ENCODE peak calls at places on chromosomes 13 and 19, in six cellular contexts. One of them, this sample, is unnamed.

GRCh38 chr19:3599776-3600183 is 6.9 kb downstream of the TBXA2R start:
- DNase-seq in GM12878: no peak
- DNase-seq in H1: no peak
- DNase-seq in HL-60: no peak
- DNase-seq in SK-N-SH: peak
- DNase-seq in HepG2: no peak
- DNase-seq in this sample: peak

GRCh38 chr13:91017031-91017668 is 330.3 kb upstream of the MIR17HG start:
- DNase-seq in GM12878: peak
- DNase-seq in H1: peak
- DNase-seq in HL-60: peak
- DNase-seq in SK-N-SH: peak
- DNase-seq in HepG2: no peak
- DNase-seq in this sample: peak

GRCh38 chr13:22487932-22488331 is 692.8 kb upstream of the SGCG start:
- DNase-seq in GM12878: no peak
- DNase-seq in H1: no peak
- DNase-seq in HL-60: no peak
- DNase-seq in SK-N-SH: no peak
- DNase-seq in HepG2: no peak
- DNase-seq in this sample: no peak

GRCh38 chr19:2135474-2136402 is 15.6 kb downstream of the AP3D1 start:
- DNase-seq in GM12878: no peak
- DNase-seq in H1: no peak
- DNase-seq in HL-60: no peak
- DNase-seq in SK-N-SH: no peak
- DNase-seq in HepG2: no peak
- DNase-seq in this sample: no peak

GRCh38 chr19:35144600-35145436 is 1.8 kb downstream of the FXYD7 start:
- DNase-seq in GM12878: no peak
- DNase-seq in H1: no peak
- DNase-seq in HL-60: no peak
- DNase-seq in SK-N-SH: no peak
- DNase-seq in HepG2: no peak
- DNase-seq in this sample: peak

GRCh38 chr13:51921790-51922740 is 60.3 kb downstream of the CCDC70 start:
- DNase-seq in GM12878: no peak
- DNase-seq in H1: no peak
- DNase-seq in HL-60: no peak
- DNase-seq in SK-N-SH: no peak
- DNase-seq in HepG2: no peak
- DNase-seq in this sample: peak

GRCh38 chr13:67134322-67135129 is 95.6 kb downstream of the PCDH9 start:
- DNase-seq in GM12878: no peak
- DNase-seq in H1: no peak
- DNase-seq in HL-60: no peak
- DNase-seq in SK-N-SH: no peak
- DNase-seq in HepG2: no peak
- DNase-seq in this sample: no peak

GRCh38 chr13:95641291-95641811 is 3.2 kb downstream of the DZIP1 start:
- DNase-seq in GM12878: no peak
- DNase-seq in H1: no peak
- DNase-seq in HL-60: no peak
- DNase-seq in SK-N-SH: no peak
- DNase-seq in HepG2: no peak
- DNase-seq in this sample: no peak

GRCh38 chr19:17996826-17997316 is 11.1 kb upstream of the ARRDC2 start:
- DNase-seq in GM12878: no peak
- DNase-seq in H1: no peak
- DNase-seq in HL-60: peak
- DNase-seq in SK-N-SH: peak
- DNase-seq in HepG2: peak
- DNase-seq in this sample: peak

GRCh38 chr13:114199961-114200672 is 21.1 kb downstream of the CFAP97D2 start:
- DNase-seq in GM12878: no peak
- DNase-seq in H1: no peak
- DNase-seq in HL-60: no peak
- DNase-seq in SK-N-SH: no peak
- DNase-seq in HepG2: no peak
- DNase-seq in this sample: no peak

GRCh38 chr19:22260499-22260898 is 25.7 kb upstream of the ZNF729 start:
- DNase-seq in GM12878: no peak
- DNase-seq in H1: no peak
- DNase-seq in HL-60: no peak
- DNase-seq in SK-N-SH: no peak
- DNase-seq in HepG2: no peak
- DNase-seq in this sample: no peak

GRCh38 chr13:44763604-44764311 is 187.6 kb upstream of the TSC22D1 start:
- DNase-seq in GM12878: no peak
- DNase-seq in H1: no peak
- DNase-seq in HL-60: no peak
- DNase-seq in SK-N-SH: no peak
- DNase-seq in HepG2: no peak
- DNase-seq in this sample: no peak

GRCh38 chr13:26017932-26018690 is 33.7 kb downstream of the SHISA2 start:
- DNase-seq in GM12878: no peak
- DNase-seq in H1: no peak
- DNase-seq in HL-60: no peak
- DNase-seq in SK-N-SH: no peak
- DNase-seq in HepG2: no peak
- DNase-seq in this sample: no peak

GRCh38 chr13:44755872-44756271 is 179.7 kb upstream of the TSC22D1 start:
- DNase-seq in GM12878: no peak
- DNase-seq in H1: no peak
- DNase-seq in HL-60: no peak
- DNase-seq in SK-N-SH: no peak
- DNase-seq in HepG2: peak
- DNase-seq in this sample: no peak

GRCh38 chr13:45602183-45602582 is 13.4 kb downstream of the ERICH6B start:
- DNase-seq in GM12878: no peak
- DNase-seq in H1: no peak
- DNase-seq in HL-60: no peak
- DNase-seq in SK-N-SH: peak
- DNase-seq in HepG2: no peak
- DNase-seq in this sample: no peak

GRCh38 chr19:6018786-6019185 is 40.8 kb upstream of the RANBP3 start:
- DNase-seq in GM12878: no peak
- DNase-seq in H1: peak
- DNase-seq in HL-60: no peak
- DNase-seq in SK-N-SH: peak
- DNase-seq in HepG2: no peak
- DNase-seq in this sample: peak

GRCh38 chr13:77028202-77028601 is 1.2 kb upstream of the FBXL3 start:
- DNase-seq in GM12878: no peak
- DNase-seq in H1: no peak
- DNase-seq in HL-60: no peak
- DNase-seq in SK-N-SH: no peak
- DNase-seq in HepG2: no peak
- DNase-seq in this sample: no peak

GRCh38 chr13:98014766-98015165 is 61.3 kb downstream of the IPO5 start:
- DNase-seq in GM12878: no peak
- DNase-seq in H1: no peak
- DNase-seq in HL-60: no peak
- DNase-seq in SK-N-SH: no peak
- DNase-seq in HepG2: no peak
- DNase-seq in this sample: no peak

GRCh38 chr19:29516821-29517395 is 8.9 kb upstream of the VSTM2B start:
- DNase-seq in GM12878: no peak
- DNase-seq in H1: no peak
- DNase-seq in HL-60: no peak
- DNase-seq in SK-N-SH: no peak
- DNase-seq in HepG2: no peak
- DNase-seq in this sample: no peak
- TF ChIP-seq GABPA in GM12878: no peak
- TF ChIP-seq GABPA in H1: no peak
- TF ChIP-seq GABPA in HL-60: no peak
- TF ChIP-seq GABPA in SK-N-SH: no peak
- TF ChIP-seq GABPA in HepG2: no peak
- TF ChIP-seq GABPA in this sample: no peak

GRCh38 chr19:50313812-50314536 is 15.2 kb downstream of the KCNC3 start:
- DNase-seq in GM12878: no peak
- DNase-seq in H1: no peak
- DNase-seq in HL-60: no peak
- DNase-seq in SK-N-SH: peak
- DNase-seq in HepG2: no peak
- DNase-seq in this sample: no peak
- TF ChIP-seq GABPA in GM12878: no peak
- TF ChIP-seq GABPA in H1: no peak
- TF ChIP-seq GABPA in HL-60: no peak
- TF ChIP-seq GABPA in SK-N-SH: no peak
- TF ChIP-seq GABPA in HepG2: no peak
- TF ChIP-seq GABPA in this sample: no peak

DNA sequence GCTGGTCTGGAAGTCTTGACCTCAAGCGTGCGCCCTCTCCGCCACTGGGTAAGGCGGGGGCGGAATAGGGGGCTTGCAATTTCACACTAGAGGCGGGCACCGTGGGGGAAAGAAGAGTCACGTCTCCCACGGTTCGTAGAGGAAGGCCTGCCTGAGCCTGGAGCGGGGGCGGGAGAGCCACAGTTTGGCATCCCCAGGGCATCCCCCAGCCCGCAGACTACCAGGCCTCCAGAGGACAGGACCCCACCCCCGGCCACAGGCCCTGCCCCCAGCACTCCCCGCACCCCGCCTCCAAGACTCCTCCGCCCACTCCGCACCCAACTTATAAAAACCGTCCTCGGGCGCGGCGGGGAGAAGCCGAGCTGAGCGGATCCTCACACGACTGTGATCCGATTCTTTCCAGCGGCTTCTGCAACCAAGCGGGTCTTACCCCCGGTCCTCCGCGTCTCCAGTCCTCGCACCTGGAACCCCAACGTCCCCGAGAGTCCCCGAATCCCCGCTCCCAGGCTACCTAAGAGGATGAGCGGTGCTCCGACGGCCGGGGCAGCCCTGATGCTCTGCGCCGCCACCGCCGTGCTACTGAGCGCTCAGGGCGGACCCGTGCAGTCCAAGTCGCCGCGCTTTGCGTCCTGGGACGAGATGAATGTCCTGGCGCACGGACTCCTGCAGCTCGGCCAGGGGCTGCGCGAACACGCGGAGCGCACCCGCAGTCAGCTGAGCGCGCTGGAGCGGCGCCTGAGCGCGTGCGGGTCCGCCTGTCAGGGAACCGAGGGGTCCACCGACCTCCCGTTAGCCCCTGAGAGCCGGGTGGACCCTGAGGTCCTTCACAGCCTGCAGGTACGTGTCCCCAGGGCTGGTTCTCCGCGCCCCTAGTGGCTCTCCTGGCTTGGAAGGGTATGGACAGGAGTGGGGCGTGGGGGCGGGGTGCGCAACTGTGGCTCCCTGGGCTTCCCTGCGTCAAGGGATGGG is at the start of gene ANGPTL4:
- DNase-seq in GM12878: no peak
- DNase-seq in H1: no peak
- DNase-seq in HL-60: peak
- DNase-seq in SK-N-SH: peak
- DNase-seq in HepG2: no peak
- DNase-seq in this sample: peak
- TF ChIP-seq GABPA in GM12878: no peak
- TF ChIP-seq GABPA in H1: peak
- TF ChIP-seq GABPA in HL-60: no peak
- TF ChIP-seq GABPA in SK-N-SH: no peak
- TF ChIP-seq GABPA in HepG2: no peak
- TF ChIP-seq GABPA in this sample: no peak

DNA sequence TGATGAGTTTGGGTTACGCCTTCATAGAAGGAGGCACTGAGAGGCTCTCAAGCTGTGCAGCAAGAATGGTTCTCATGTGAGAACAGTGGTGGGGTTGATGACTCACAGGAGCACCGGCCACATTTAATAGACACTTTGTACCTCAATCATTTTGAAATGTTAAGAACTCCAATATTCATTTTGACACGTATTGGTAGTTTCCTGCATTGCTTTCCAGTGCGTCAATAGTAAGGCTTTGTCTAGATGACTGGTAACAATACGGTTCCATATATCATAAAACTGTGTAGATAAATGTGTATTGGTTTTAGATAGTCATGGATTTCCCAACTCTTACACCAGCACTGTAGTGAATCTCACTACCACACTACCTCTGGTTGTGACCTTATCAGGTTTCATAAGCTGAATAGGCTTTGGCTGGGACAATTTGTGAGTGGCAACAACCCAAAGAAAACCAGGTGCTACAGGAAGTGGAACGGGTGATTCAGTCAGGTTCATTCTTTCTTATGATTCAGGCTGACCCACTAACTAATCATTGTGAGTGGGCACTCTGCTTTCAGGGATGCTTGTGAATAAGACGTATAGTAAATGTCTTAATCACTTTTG is 362.6 kb downstream of the KLF5 start:
- DNase-seq in GM12878: no peak
- DNase-seq in H1: no peak
- DNase-seq in HL-60: no peak
- DNase-seq in SK-N-SH: no peak
- DNase-seq in HepG2: no peak
- DNase-seq in this sample: no peak
- TF ChIP-seq GABPA in GM12878: no peak
- TF ChIP-seq GABPA in H1: no peak
- TF ChIP-seq GABPA in HL-60: no peak
- TF ChIP-seq GABPA in SK-N-SH: no peak
- TF ChIP-seq GABPA in HepG2: no peak
- TF ChIP-seq GABPA in this sample: no peak

GRCh38 chr13:47862841-47863240 is 138.2 kb downstream of the SUCLA2 start:
- DNase-seq in GM12878: no peak
- DNase-seq in H1: no peak
- DNase-seq in HL-60: no peak
- DNase-seq in SK-N-SH: no peak
- DNase-seq in HepG2: no peak
- DNase-seq in this sample: no peak
- TF ChIP-seq GABPA in GM12878: no peak
- TF ChIP-seq GABPA in H1: no peak
- TF ChIP-seq GABPA in HL-60: no peak
- TF ChIP-seq GABPA in SK-N-SH: no peak
- TF ChIP-seq GABPA in HepG2: no peak
- TF ChIP-seq GABPA in this sample: no peak

DNA sequence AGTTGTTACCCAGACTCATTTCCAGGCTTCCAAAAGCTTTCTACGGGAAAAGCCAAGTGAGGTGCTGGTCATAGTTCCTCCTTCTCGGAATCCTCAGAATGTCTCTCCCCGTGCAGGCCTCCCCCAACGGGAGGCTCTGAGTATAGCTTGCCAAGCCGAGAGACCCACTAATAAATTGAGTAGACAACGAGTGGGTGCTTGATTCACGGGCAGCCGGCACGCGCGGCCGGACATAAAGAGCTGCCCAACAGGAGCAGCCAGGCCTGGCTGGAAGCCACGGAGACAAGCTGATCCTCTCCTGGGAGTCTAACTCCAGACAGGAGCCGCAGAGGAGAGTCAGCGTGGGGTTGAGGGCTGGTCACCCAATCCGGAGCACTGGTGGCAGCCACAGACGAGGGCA is 43.4 kb upstream of the MEDAG start:
- DNase-seq in GM12878: no peak
- DNase-seq in H1: no peak
- DNase-seq in HL-60: no peak
- DNase-seq in SK-N-SH: no peak
- DNase-seq in HepG2: no peak
- DNase-seq in this sample: no peak
- TF ChIP-seq GABPA in GM12878: no peak
- TF ChIP-seq GABPA in H1: no peak
- TF ChIP-seq GABPA in HL-60: no peak
- TF ChIP-seq GABPA in SK-N-SH: no peak
- TF ChIP-seq GABPA in HepG2: no peak
- TF ChIP-seq GABPA in this sample: no peak